ENCODE peak calls at places on chromosomes 16 and 17, in five cellular contexts. A, L, M, G and R are unnamed samples.

GRCh38 chr16:86508947-86509758 is 1.2 kb upstream of the FOXF1 start:
- DNase-seq in A (peak; percentile 57), L (peak; percentile 75), M (no peak), G (peak; percentile 35), R (peak; percentile 52)

GRCh38 chr16:56559109-56559508 is 5.8 kb upstream of the MT4 start:
- DNase-seq in A (no peak), L (no peak), M (no peak), G (no peak), R (no peak)

GRCh38 chr16:56589141-56590039 is at the start of gene MT3:
- DNase-seq in A (no peak), L (no peak), M (peak; percentile 58), G (no peak), R (no peak)

GRCh38 chr16:84423416-84423837 is 55.1 kb downstream of the ATP2C2 start:
- DNase-seq in A (no peak), L (no peak), M (no peak), G (no peak), R (peak; percentile 34)

GRCh38 chr16:85171809-85172464 is 59.7 kb upstream of the CIBAR2 start:
- DNase-seq in A (no peak), L (no peak), M (no peak), G (no peak), R (no peak)

GRCh38 chr16:2483939-2484897 is 9.3 kb downstream of the TBC1D24 start:
- DNase-seq in A (no peak), L (no peak), M (no peak), G (no peak), R (no peak)

GRCh38 chr17:76772842-76773521 is 35.1 kb downstream of the MFSD11 start:
- DNase-seq in A (no peak), L (peak; percentile 11), M (peak; percentile 23), G (no peak), R (no peak)

GRCh38 chr17:7107012-7107754 is 7.4 kb downstream of the ASGR2 start:
- DNase-seq in A (no peak), L (no peak), M (no peak), G (no peak), R (no peak)

GRCh38 chr16:8863594-8864424 is 5.0 kb downstream of the CARHSP1 start:
- DNase-seq in A (peak; percentile 92), L (no peak), M (peak; percentile 83), G (no peak), R (no peak)

GRCh38 chr17:39196820-39197331 is 593 bp downstream of the CACNB1 start:
- DNase-seq in A (no peak), L (no peak), M (peak; percentile 51), G (peak; percentile 79), R (no peak)

GRCh38 chr16:48101069-48101674 is 54.6 kb downstream of the ABCC12 start:
- DNase-seq in A (no peak), L (no peak), M (no peak), G (no peak), R (peak; percentile 76)

GRCh38 chr16:12976936-12977335 is 75.5 kb downstream of the SHISA9 start:
- DNase-seq in A (no peak), L (no peak), M (no peak), G (no peak), R (no peak)

GRCh38 chr17:8875416-8875815 is 7.9 kb upstream of the PIK3R6 start:
- DNase-seq in A (no peak), L (no peak), M (no peak), G (no peak), R (no peak)

GRCh38 chr16:79751785-79752184 is 151.2 kb upstream of the MAF start:
- DNase-seq in A (no peak), L (no peak), M (no peak), G (peak; percentile 34), R (no peak)

GRCh38 chr16:79752421-79752820 is 151.9 kb upstream of the MAF start:
- DNase-seq in A (no peak), L (no peak), M (no peak), G (no peak), R (no peak)

GRCh38 chr16:79756571-79756970 is 156.0 kb upstream of the MAF start:
- DNase-seq in A (no peak), L (no peak), M (no peak), G (no peak), R (no peak)

GRCh38 chr16:79757163-79757562 is 156.6 kb upstream of the MAF start:
- DNase-seq in A (no peak), L (no peak), M (no peak), G (no peak), R (no peak)

DNA sequence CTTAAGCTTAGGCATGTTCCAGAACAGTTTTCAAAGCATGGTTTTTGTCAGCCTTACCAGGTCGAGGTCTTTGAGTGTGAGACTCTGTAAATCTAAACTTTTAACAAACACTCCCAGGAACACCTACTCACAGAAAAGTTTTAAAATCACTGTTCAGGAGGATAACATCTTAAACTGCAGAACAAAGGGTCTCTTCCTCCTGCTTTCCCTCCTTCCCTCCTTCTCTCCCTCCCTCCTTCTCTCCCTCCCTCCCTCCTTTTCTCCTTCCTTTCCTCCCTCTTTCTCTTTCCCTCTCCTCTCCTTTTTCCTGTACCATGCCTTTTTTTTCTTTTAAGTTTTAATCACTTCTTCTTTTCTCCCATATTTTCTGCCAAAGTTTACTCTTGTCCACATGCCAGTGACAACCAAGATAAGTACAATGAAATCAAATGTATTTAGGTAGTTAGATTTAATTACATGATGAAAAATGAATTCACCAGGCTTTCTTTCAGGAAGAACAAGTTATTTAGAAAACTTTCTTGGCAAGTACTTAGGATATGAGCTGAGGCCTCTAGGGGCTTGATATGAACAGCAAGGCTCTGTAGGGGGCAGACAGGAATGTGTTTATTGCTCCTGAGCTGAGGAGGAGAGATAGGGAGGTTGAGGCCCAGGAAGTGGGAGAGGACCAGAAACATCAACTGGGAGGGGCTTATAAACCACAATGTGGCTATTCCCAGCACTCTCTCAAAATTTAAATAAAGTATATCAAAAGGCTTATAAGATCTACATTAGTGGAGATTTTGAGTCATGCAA is 153.7 kb upstream of the MAF start:
- DNase-seq in A (no peak), L (no peak), M (no peak), G (no peak), R (no peak)
- TF ChIP-seq CTCF in A (no peak), L (no peak), M (no peak), G (no peak), R (no peak)

GRCh38 chr17:64080174-64080618 is 49.7 kb downstream of the ERN1 start:
- DNase-seq in A (no peak), L (no peak), M (no peak), G (no peak), R (no peak)

GRCh38 chr17:64083093-64083492 is 46.9 kb downstream of the ERN1 start:
- DNase-seq in A (no peak), L (no peak), M (no peak), G (no peak), R (no peak)

GRCh38 chr17:64084086-64084939 is 45.6 kb downstream of the ERN1 start:
- DNase-seq in A (no peak), L (no peak), M (no peak), G (no peak), R (no peak)

GRCh38 chr17:64083571-64084085 is 46.3 kb downstream of the ERN1 start:
- DNase-seq in A (no peak), L (no peak), M (no peak), G (no peak), R (no peak)

GRCh38 chr17:64081802-64082799 is 47.8 kb downstream of the ERN1 start:
- DNase-seq in A (no peak), L (peak; percentile 24), M (no peak), G (no peak), R (no peak)
- TF ChIP-seq CTCF in A (no peak), L (peak; percentile 1), M (no peak), G (no peak), R (no peak)

DNA sequence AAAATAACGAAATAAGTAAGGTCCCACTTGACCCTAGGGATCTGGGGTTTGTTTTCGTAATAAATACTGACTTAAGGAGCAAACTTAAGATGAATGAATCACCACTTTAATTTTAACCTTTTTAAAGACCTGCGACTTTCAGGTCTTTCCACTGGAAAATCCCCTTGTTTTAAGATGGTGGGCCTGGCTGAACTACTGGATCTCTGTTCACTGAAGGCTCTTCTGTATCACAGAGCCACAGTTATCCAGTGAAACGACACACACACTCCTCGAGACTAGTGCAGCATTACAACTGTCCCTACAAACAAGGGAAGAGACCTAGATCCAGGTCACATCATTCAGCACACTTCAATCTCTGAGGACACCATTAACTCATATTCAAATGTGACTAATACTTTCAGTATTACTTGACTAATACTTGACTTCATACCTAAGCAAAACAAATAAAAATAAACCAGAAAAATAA is 299.0 kb downstream of the CEP112 start:
- DNase-seq in A (no peak), L (no peak), M (no peak), G (no peak), R (peak; percentile 12)
- TF ChIP-seq CTCF in A (no peak), L (no peak), M (no peak), G (no peak), R (no peak)

GRCh38 chr17:50808413-50808812 is 27.0 kb upstream of the WFIKKN2 start:
- DNase-seq in A (no peak), L (no peak), M (no peak), G (no peak), R (no peak)

GRCh38 chr17:50805486-50805885 is 29.9 kb upstream of the WFIKKN2 start:
- DNase-seq in A (no peak), L (no peak), M (no peak), G (no peak), R (no peak)

GRCh38 chr17:50807014-50807413 is 28.4 kb upstream of the WFIKKN2 start:
- DNase-seq in A (no peak), L (no peak), M (no peak), G (no peak), R (no peak)

GRCh38 chr17:50807675-50808074 is 27.7 kb upstream of the WFIKKN2 start:
- DNase-seq in A (peak; percentile 42), L (no peak), M (no peak), G (no peak), R (no peak)

GRCh38 chr17:50806141-50806643 is 29.2 kb upstream of the WFIKKN2 start:
- DNase-seq in A (peak; percentile 50), L (no peak), M (no peak), G (no peak), R (no peak)
- TF ChIP-seq CTCF in A (peak; percentile 36), L (peak; percentile 21), M (no peak), G (no peak), R (no peak)

DNA sequence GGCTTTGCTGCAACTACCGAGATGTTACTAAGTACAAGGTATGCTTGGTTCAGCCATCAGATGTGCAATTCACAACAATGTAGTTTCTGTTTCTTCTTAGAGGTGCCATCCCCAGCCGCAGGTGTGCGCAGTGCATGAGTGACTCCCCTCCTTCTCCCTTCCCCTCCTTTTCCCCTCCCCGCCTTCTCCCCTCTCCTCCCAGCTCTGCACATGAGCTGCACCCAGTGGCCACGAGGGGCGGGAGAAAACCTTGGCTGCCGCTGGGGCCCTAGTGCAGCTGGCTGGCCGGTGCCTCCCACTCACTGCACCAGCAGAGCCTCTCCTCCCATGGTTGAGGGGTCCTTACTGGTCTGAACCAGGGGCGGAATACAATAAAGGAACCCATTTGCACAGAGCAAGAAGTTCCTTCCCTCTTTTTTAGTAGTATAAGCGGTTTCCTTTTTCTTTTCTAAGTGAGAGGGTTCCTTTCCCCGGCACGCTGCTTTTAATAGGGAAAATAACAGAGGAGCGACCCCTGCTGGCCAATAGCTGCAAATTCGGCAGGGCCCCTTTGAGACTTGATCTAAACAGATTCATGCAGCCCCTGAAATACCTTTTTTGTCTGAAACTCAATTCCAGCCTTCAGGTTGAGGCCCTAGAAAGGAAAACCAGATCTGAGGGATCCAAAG is 7.8 kb upstream of the CCL15 start:
- DNase-seq in A (no peak), L (peak; percentile 4), M (no peak), G (no peak), R (no peak)
- TF ChIP-seq CTCF in A (peak; percentile 40), L (peak; percentile 62), M (peak; percentile 24), G (no peak), R (no peak)